ENCODE peak calls at places on chromosomes 7 and 10, in eight cellular contexts. T is AG09309; Y is activated CD4-positive, alpha-beta T cell treated with anti-CD3 and anti-CD28 coated beads for 4 hours; G is B cell; K is activated naive CD4-positive, alpha-beta T cell treated with anti-CD3 and anti-CD28 coated beads for 36 hours; M is endothelial cell; C is RPMI7951; S is cardiac muscle cell. I is an unnamed sample.

GRCh38 chr10:31836569-31837406 is 91.8 kb downstream of the ARHGAP12 start:
- DNase-seq in T (no peak), Y (no peak), G (no peak), K (peak; percentile 15), M (peak; percentile 31), C (peak; percentile 52), S (peak; percentile 45), I (peak; percentile 31)

GRCh38 chr10:35933940-35934636 is 292.0 kb upstream of the FZD8 start:
- DNase-seq in T (no peak), Y (no peak), G (no peak), K (no peak), M (no peak), C (no peak), S (no peak), I (no peak)

GRCh38 chr7:151309306-151309705 is 32.3 kb upstream of the NUB1 start:
- DNase-seq in T (peak; percentile 57), Y (no peak), G (no peak), K (no peak), M (no peak), C (peak; percentile 79), S (no peak), I (no peak)

GRCh38 chr10:58704226-58705200 is 191.8 kb downstream of the BICC1 start:
- DNase-seq in T (no peak), Y (no peak), G (no peak), K (no peak), M (no peak), C (peak; percentile 72), S (no peak), I (no peak)

GRCh38 chr7:142301923-142302550 is 44.2 kb upstream of the PRSS58 start:
- DNase-seq in T (no peak), Y (no peak), G (no peak), K (no peak), M (no peak), C (peak; percentile 20), S (no peak), I (no peak)

GRCh38 chr10:73131295-73131694 is 21.0 kb downstream of the NUDT13 start:
- DNase-seq in T (no peak), Y (no peak), G (no peak), K (no peak), M (no peak), C (peak; percentile 29), S (no peak), I (no peak)

GRCh38 chr7:75951506-75951905 is 36.6 kb downstream of the POR start:
- DNase-seq in T (peak; percentile 46), Y (no peak), G (no peak), K (no peak), M (no peak), C (peak; percentile 54), S (no peak), I (no peak)

GRCh38 chr10:114703377-114704125 is 45.5 kb upstream of the ABLIM1 start:
- DNase-seq in T (no peak), Y (no peak), G (peak; percentile 15), K (peak; percentile 11), M (peak; percentile 14), C (peak; percentile 6), S (peak; percentile 36), I (peak; percentile 13)

GRCh38 chr10:3803884-3804741 is 19.1 kb upstream of the KLF6 start:
- DNase-seq in T (no peak), Y (peak; percentile 68), G (no peak), K (peak; percentile 65), M (no peak), C (peak; percentile 68), S (no peak), I (peak; percentile 85)

GRCh38 chr10:103545366-103545765 is 51.9 kb downstream of the NEURL1 start:
- DNase-seq in T (no peak), Y (no peak), G (no peak), K (no peak), M (no peak), C (no peak), S (no peak), I (no peak)

GRCh38 chr7:24702674-24703235 is 54.5 kb downstream of the GSDME start:
- DNase-seq in T (no peak), Y (no peak), G (no peak), K (no peak), M (no peak), C (peak; percentile 16), S (no peak), I (no peak)

GRCh38 chr7:98105942-98106544 is 619 bp upstream of the LMTK2 start:
- DNase-seq in T (no peak), Y (peak; percentile 14), G (no peak), K (peak; percentile 27), M (no peak), C (no peak), S (no peak), I (peak; percentile 47)

GRCh38 chr10:127500098-127500497 is 49.0 kb upstream of the NPS start:
- DNase-seq in T (no peak), Y (no peak), G (no peak), K (no peak), M (no peak), C (no peak), S (no peak), I (no peak)

GRCh38 chr10:51960494-51960895 is 261.1 kb upstream of the CSTF2T start:
- DNase-seq in T (peak; percentile 69), Y (no peak), G (peak; percentile 7), K (no peak), M (no peak), C (peak; percentile 36), S (peak; percentile 52), I (no peak)

GRCh38 chr10:92239600-92240288 is 51.1 kb downstream of the CPEB3 start:
- DNase-seq in T (no peak), Y (peak; percentile 29), G (peak; percentile 83), K (peak; percentile 34), M (peak; percentile 47), C (peak; percentile 42), S (peak; percentile 61), I (peak; percentile 45)

GRCh38 chr7:11505471-11505870 is 326.5 kb downstream of the THSD7A start:
- DNase-seq in T (no peak), Y (no peak), G (no peak), K (no peak), M (no peak), C (no peak), S (no peak), I (no peak)

GRCh38 chr7:32879460-32879859 is 12.1 kb downstream of the KBTBD2 start:
- DNase-seq in T (no peak), Y (no peak), G (no peak), K (no peak), M (no peak), C (no peak), S (peak; percentile 23), I (no peak)

GRCh38 chr10:110535958-110536891 is 31.3 kb upstream of the SMC3 start:
- DNase-seq in T (no peak), Y (peak; percentile 77), G (peak; percentile 60), K (peak; percentile 90), M (no peak), C (peak; percentile 89), S (no peak), I (peak; percentile 95)

GRCh38 chr7:95324396-95324795 is at the start of gene PON1:
- DNase-seq in T (no peak), Y (no peak), G (peak; percentile 16), K (peak; percentile 4), M (no peak), C (no peak), S (no peak), I (peak; percentile 6)

GRCh38 chr7:94888542-94888941 is 18.9 kb upstream of the PPP1R9A start:
- DNase-seq in T (no peak), Y (no peak), G (no peak), K (no peak), M (no peak), C (peak; percentile 7), S (peak; percentile 5), I (no peak)

GRCh38 chr7:138316421-138317043 is 143.5 kb upstream of the TRIM24 start:
- DNase-seq in T (no peak), Y (no peak), G (no peak), K (no peak), M (no peak), C (no peak), S (no peak), I (no peak)

GRCh38 chr7:34463830-34464229 is 194.2 kb upstream of the NPSR1 start:
- DNase-seq in T (no peak), Y (no peak), G (no peak), K (no peak), M (no peak), C (peak; percentile 76), S (no peak), I (no peak)

GRCh38 chr7:36396150-36396549 is 6.5 kb downstream of the ANLN start:
- DNase-seq in T (no peak), Y (no peak), G (no peak), K (peak; percentile 8), M (no peak), C (peak; percentile 66), S (no peak), I (peak; percentile 27)

GRCh38 chr10:83941189-83941588 is 198.1 kb upstream of the GHITM start:
- DNase-seq in T (no peak), Y (no peak), G (no peak), K (no peak), M (no peak), C (no peak), S (no peak), I (no peak)

GRCh38 chr7:5036446-5036845 is 9.2 kb upstream of the RBAK start:
- DNase-seq in T (no peak), Y (no peak), G (no peak), K (no peak), M (no peak), C (no peak), S (no peak), I (no peak)

GRCh38 chr7:40682696-40683095 is 547.9 kb downstream of the SUGCT start:
- DNase-seq in T (no peak), Y (no peak), G (no peak), K (no peak), M (no peak), C (no peak), S (no peak), I (no peak)

I was measured in activated CD8-positive, alpha-beta T cell treated with anti-CD3 and anti-CD28 coated beads for 36 hours.